ENCODE peak calls at places on chromosomes 1 and 21, in six cellular contexts. W, Y, T, L, O and M are unnamed samples.

GRCh38 chr1:156295391-156295947 is at the start of gene GLMP:
- DNase-seq in O (peak), T (peak), W (peak), L (no peak), Y (peak), M (no peak)

GRCh38 chr1:117061986-117062415 is 1.9 kb downstream of the TTF2 start:
- DNase-seq in O (no peak), T (peak), W (no peak), Y (no peak), L (peak), M (no peak)

GRCh38 chr1:204735042-204735441 is 49.5 kb upstream of the LRRN2 start:
- DNase-seq in O (peak), Y (no peak), L (no peak), T (no peak), W (no peak), M (no peak)

GRCh38 chr1:226653311-226653921 is 85.7 kb downstream of the ITPKB start:
- DNase-seq in Y (no peak), W (no peak), L (no peak), T (no peak), O (no peak), M (no peak)

GRCh38 chr1:25927541-25928265 is 21.5 kb upstream of the STMN1 start:
- DNase-seq in T (peak), O (no peak), L (no peak), W (no peak), Y (peak), M (peak)

GRCh38 chr1:58818075-58818474 is 34.2 kb upstream of the JUN start:
- DNase-seq in L (no peak), Y (no peak), W (no peak), T (no peak), O (no peak), M (no peak)

GRCh38 chr1:14118691-14119485 is 418.9 kb downstream of the PRDM2 start:
- DNase-seq in L (no peak), T (no peak), W (no peak), Y (no peak), O (no peak), M (no peak)

GRCh38 chr1:47477595-47478080 is 39.8 kb downstream of the FOXD2 start:
- DNase-seq in Y (no peak), T (no peak), L (no peak), O (no peak), W (peak), M (no peak)

GRCh38 chr1:186682721-186683120 is 2.5 kb upstream of the PTGS2 start:
- DNase-seq in Y (no peak), L (no peak), W (no peak), O (no peak), T (no peak), M (peak)

GRCh38 chr1:198443374-198444233 is 96.9 kb downstream of the ATP6V1G3 start:
- DNase-seq in Y (no peak), W (peak), L (no peak), O (no peak), T (peak), M (no peak)

GRCh38 chr1:66919063-66919462 is 5.6 kb downstream of the DNAI4 start:
- DNase-seq in W (no peak), T (no peak), L (no peak), O (no peak), Y (no peak), M (no peak)

GRCh38 chr1:111404588-111404987 is 22.9 kb downstream of the OVGP1 start:
- DNase-seq in Y (no peak), T (no peak), L (no peak), W (no peak), O (no peak), M (no peak)

GRCh38 chr1:155125511-155125945 is 2.1 kb upstream of the EFNA1 start:
- DNase-seq in O (peak), W (no peak), Y (no peak), T (no peak), L (no peak), M (no peak)

GRCh38 chr1:38872401-38873026 is 634 bp downstream of the MYCBP start:
- DNase-seq in T (peak), L (no peak), Y (no peak), W (no peak), O (no peak), M (no peak)

GRCh38 chr1:224747578-224747977 is 131.5 kb downstream of the CNIH3 start:
- DNase-seq in O (no peak), W (no peak), T (no peak), Y (no peak), L (no peak), M (no peak)

GRCh38 chr1:110896090-110896489 is 23.1 kb downstream of the CD53 start:
- DNase-seq in Y (no peak), O (no peak), L (no peak), T (no peak), W (no peak), M (no peak)

GRCh38 chr21:35643176-35643575 is 417.1 kb downstream of the SETD4 start:
- DNase-seq in Y (no peak), O (no peak), L (no peak), W (no peak), T (no peak), M (no peak)

GRCh38 chr1:225462714-225463574 is 35.1 kb upstream of the LBR start:
- DNase-seq in T (no peak), O (no peak), L (no peak), Y (peak), W (no peak), M (no peak)

GRCh38 chr1:171984262-171984661 is 143.0 kb downstream of the DNM3 start:
- DNase-seq in Y (no peak), O (no peak), T (no peak), L (no peak), W (no peak), M (no peak)

GRCh38 chr1:119285482-119285881 is 83.1 kb upstream of the HAO2 start:
- DNase-seq in W (no peak), O (no peak), T (no peak), L (no peak), Y (no peak), M (no peak)

GRCh38 chr21:33968998-33969353 is 53.4 kb upstream of the ATP5PO start:
- DNase-seq in W (no peak), O (peak), T (no peak), L (no peak), Y (no peak), M (no peak)

GRCh38 chr1:7885513-7886298 is 32.8 kb upstream of the UTS2 start:
- DNase-seq in O (peak), L (no peak), W (no peak), Y (no peak), T (peak), M (no peak)

GRCh38 chr1:241828576-241828975 is 19.4 kb upstream of the EXO1 start:
- DNase-seq in W (no peak), T (peak), O (no peak), Y (peak), L (no peak), M (no peak)

GRCh38 chr21:17585875-17586450 is 26.7 kb downstream of the BTG3 start:
- DNase-seq in T (peak), Y (peak), L (no peak), W (peak), O (no peak), M (no peak)

GRCh38 chr1:220283616-220284015 is 11.4 kb upstream of the RAB3GAP2 start:
- DNase-seq in L (no peak), Y (no peak), O (no peak), T (no peak), W (no peak), M (no peak)

GRCh38 chr1:8541961-8542521 is 224.1 kb downstream of the SLC45A1 start:
- DNase-seq in W (no peak), L (no peak), Y (no peak), O (no peak), T (peak), M (no peak)

GRCh38 chr1:179228783-179229213 is 679 bp downstream of the ABL2 start:
- DNase-seq in T (peak), O (peak), L (no peak), W (peak), Y (peak), M (peak)

GRCh38 chr1:63909511-63909910 is 135.7 kb downstream of the ROR1 start:
- DNase-seq in Y (no peak), O (no peak), W (no peak), T (no peak), L (no peak), M (no peak)

GRCh38 chr1:232305020-232305419 is 324.9 kb downstream of the SIPA1L2 start:
- DNase-seq in W (no peak), T (no peak), O (no peak), Y (no peak), L (no peak), M (no peak)

GRCh38 chr21:14748662-14749061 is 202.5 kb upstream of the SAMSN1 start:
- DNase-seq in L (no peak), T (no peak), Y (no peak), W (no peak), O (no peak), M (no peak)

GRCh38 chr1:233240839-233241682 is 54.5 kb downstream of the PCNX2 start:
- DNase-seq in W (peak), T (peak), L (no peak), Y (peak), O (no peak), M (no peak)

GRCh38 chr21:34522284-34522683 is 10.3 kb upstream of the KCNE1 start:
- DNase-seq in T (no peak), L (no peak), Y (no peak), W (peak), O (no peak), M (no peak)

GRCh38 chr1:212225416-212225815 is 59.8 kb upstream of the PPP2R5A start:
- DNase-seq in L (no peak), T (no peak), W (no peak), O (no peak), Y (no peak), M (no peak)

GRCh38 chr1:41282679-41283317 is 40.7 kb upstream of the SCMH1 start:
- DNase-seq in O (peak), Y (peak), T (peak), W (peak), L (no peak), M (peak)

GRCh38 chr1:167488786-167489185 is 29.5 kb downstream of the CD247 start:
- DNase-seq in T (no peak), L (no peak), O (no peak), W (no peak), Y (no peak), M (no peak)

GRCh38 chr21:15978158-15978805 is 248.5 kb downstream of the USP25 start:
- DNase-seq in W (no peak), L (no peak), Y (peak), T (no peak), O (no peak), M (no peak)
- TF ChIP-seq GABPA in W (no peak), L (no peak), Y (no peak), T (no peak), O (no peak), M (no peak)

DNA sequence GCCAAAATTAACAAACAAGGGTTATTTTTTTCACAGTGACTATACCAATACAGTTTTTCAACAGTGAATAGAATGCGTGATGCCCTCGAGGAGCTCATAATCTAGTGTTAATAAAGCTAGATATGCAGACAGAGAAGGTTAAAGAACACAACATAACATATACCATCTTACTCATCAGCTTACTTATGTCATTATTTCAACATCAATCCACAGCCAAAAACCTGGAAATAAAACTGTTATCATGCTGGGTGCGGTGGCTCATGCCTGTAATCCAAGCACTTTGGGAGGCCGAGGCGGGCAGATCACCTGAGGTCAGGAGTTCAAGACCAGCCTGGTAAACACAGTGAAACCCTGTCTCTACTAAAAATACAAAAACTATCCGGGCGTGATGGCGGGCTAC is 6.1 kb downstream of the STX6 start:
- DNase-seq in O (no peak), Y (no peak), W (no peak), L (no peak), T (no peak), M (no peak)
- TF ChIP-seq GABPA in O (no peak), Y (no peak), W (no peak), L (no peak), T (no peak), M (no peak)

DNA sequence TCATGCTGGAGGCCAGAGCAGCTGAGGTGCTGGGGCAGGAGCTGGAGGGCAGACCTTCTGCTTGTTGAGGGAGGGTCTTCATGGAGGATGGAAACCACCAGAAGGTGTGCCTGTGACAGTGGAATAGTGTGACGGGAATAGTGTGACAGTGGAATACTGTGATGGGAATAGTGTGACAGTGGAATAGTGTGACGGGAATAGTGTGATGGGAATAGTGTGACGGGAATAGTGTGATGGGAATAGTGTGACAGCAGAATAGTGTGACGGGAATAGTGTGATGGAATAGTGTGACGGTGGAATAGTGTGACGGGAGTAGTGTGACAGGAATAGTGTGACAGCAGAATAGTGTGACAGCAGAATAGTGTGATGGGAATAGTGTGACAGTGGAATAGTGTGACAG is 325.1 kb downstream of the HHAT start:
- DNase-seq in W (no peak), T (no peak), O (no peak), L (peak), Y (no peak), M (no peak)
- TF ChIP-seq GABPA in W (no peak), T (no peak), O (no peak), L (no peak), Y (no peak), M (no peak)

GRCh38 chr1:223135176-223135575 is 7.9 kb downstream of the TLR5 start:
- DNase-seq in Y (no peak), L (no peak), W (no peak), O (peak), T (no peak), M (no peak)
- TF ChIP-seq GABPA in Y (no peak), L (no peak), W (no peak), O (no peak), T (no peak), M (no peak)

GRCh38 chr1:168794057-168794456 is 65.1 kb upstream of the DPT start:
- DNase-seq in L (no peak), W (no peak), Y (no peak), O (no peak), T (peak), M (no peak)
- TF ChIP-seq GABPA in L (no peak), W (no peak), Y (no peak), O (no peak), T (no peak), M (no peak)